ENCODE peak calls at places on chromosomes 6 and 20, in eight cellular contexts. C is A549, D is HepG2, A is HL-60, Q is GM12878, U is K562, B is SK-N-SH, E is HCT116. M is an unnamed sample.

GRCh38 chr20:63885264-63886053 is 9.5 kb upstream of the DNAJC5 start:
- DNase-seq in Q (no peak), D (no peak), B (no peak), U (no peak), E (no peak), A (no peak), C (no peak), M (no peak)

GRCh38 chr6:71288228-71289038 is at the start of gene OGFRL1:
- DNase-seq in A (peak; percentile 56), C (peak; percentile 57), E (no peak), Q (no peak), B (peak; percentile 96), D (peak; percentile 14), U (no peak), M (peak; percentile 72)

GRCh38 chr6:169666441-169666840 is 35.4 kb downstream of the WDR27 start:
- DNase-seq in C (no peak), B (no peak), U (no peak), A (no peak), E (no peak), Q (no peak), D (no peak), M (no peak)

GRCh38 chr6:84516151-84516550 is 248.2 kb downstream of the TBX18 start:
- DNase-seq in D (no peak), Q (no peak), A (no peak), U (no peak), B (no peak), C (no peak), E (no peak), M (no peak)

GRCh38 chr6:43669050-43669921 is 18.3 kb downstream of the MRPS18A start:
- DNase-seq in D (no peak), B (peak; percentile 46), A (no peak), Q (no peak), C (no peak), U (no peak), E (no peak), M (peak; percentile 27)

GRCh38 chr20:63027425-63028389 is 20.9 kb upstream of the BHLHE23 start:
- DNase-seq in A (peak; percentile 44), D (no peak), B (peak; percentile 76), Q (no peak), C (peak; percentile 58), E (no peak), U (no peak), M (peak; percentile 83)

GRCh38 chr6:71510057-71510713 is 221.6 kb downstream of the OGFRL1 start:
- DNase-seq in A (peak; percentile 2), E (peak; percentile 27), Q (no peak), U (no peak), C (peak; percentile 25), B (no peak), D (peak; percentile 9), M (peak; percentile 77)

GRCh38 chr6:157020398-157021266 is 243.5 kb downstream of the ARID1B start:
- DNase-seq in A (peak; percentile 64), C (peak; percentile 52), E (peak; percentile 22), U (peak; percentile 77), Q (no peak), B (peak; percentile 80), D (peak; percentile 51), M (peak; percentile 83)

GRCh38 chr20:62050166-62051120 is 15.2 kb downstream of the TAF4 start:
- DNase-seq in A (no peak), U (no peak), B (no peak), E (no peak), Q (no peak), D (no peak), C (no peak), M (no peak)

GRCh38 chr6:24743265-24743943 is 24.4 kb upstream of the C6orf62 start:
- DNase-seq in A (no peak), U (peak; percentile 55), E (peak; percentile 76), B (no peak), C (peak; percentile 82), D (no peak), Q (peak; percentile 81), M (no peak)

GRCh38 chr20:63700199-63701050 is 4.0 kb downstream of the TNFRSF6B start:
- DNase-seq in D (no peak), B (peak; percentile 38), U (peak; percentile 20), C (no peak), E (no peak), A (no peak), Q (no peak), M (no peak)

GRCh38 chr20:20567712-20568111 is 144.7 kb downstream of the RALGAPA2 start:
- DNase-seq in Q (no peak), D (no peak), C (no peak), U (no peak), E (no peak), A (no peak), B (no peak), M (no peak)

GRCh38 chr6:42619963-42620362 is 56.1 kb downstream of the UBR2 start:
- DNase-seq in C (no peak), B (no peak), Q (no peak), A (no peak), E (no peak), D (no peak), U (no peak), M (no peak)

GRCh38 chr20:572752-573151 is 29.2 kb upstream of the CSNK2A1 start:
- DNase-seq in Q (no peak), E (no peak), C (no peak), U (no peak), A (no peak), B (no peak), D (no peak), M (no peak)

GRCh38 chr20:24916412-24916811 is 32.7 kb upstream of the CST7 start:
- DNase-seq in E (no peak), U (no peak), Q (no peak), A (no peak), D (no peak), C (no peak), B (no peak), M (no peak)

GRCh38 chr6:2968600-2969135 is 2.7 kb downstream of the SERPINB6 start:
- DNase-seq in Q (no peak), B (no peak), D (no peak), A (no peak), E (no peak), U (no peak), C (no peak), M (no peak)

GRCh38 chr6:135102191-135102590 is 47.6 kb upstream of the HBS1L start:
- DNase-seq in A (no peak), D (no peak), Q (no peak), E (no peak), B (no peak), U (no peak), C (no peak), M (no peak)
- TF ChIP-seq REST in A (no peak), D (no peak), Q (no peak), E (no peak), B (no peak), U (no peak), C (no peak), M (no peak)

GRCh38 chr6:50143011-50143719 is 93.4 kb upstream of the DEFB112 start:
- DNase-seq in A (no peak), C (no peak), Q (no peak), B (no peak), E (no peak), D (no peak), U (no peak), M (no peak)

GRCh38 chr6:50141100-50141499 is 91.4 kb upstream of the DEFB112 start:
- DNase-seq in B (no peak), U (no peak), Q (no peak), C (no peak), D (no peak), A (no peak), E (no peak), M (no peak)

GRCh38 chr6:50147371-50147770 is 97.6 kb upstream of the DEFB112 start:
- DNase-seq in E (no peak), A (no peak), D (no peak), B (no peak), U (no peak), Q (no peak), C (no peak), M (no peak)

GRCh38 chr6:50145125-50145524 is 95.4 kb upstream of the DEFB112 start:
- DNase-seq in A (no peak), Q (no peak), B (peak; percentile 12), E (no peak), D (peak; percentile 11), U (peak; percentile 7), C (peak; percentile 2), M (peak; percentile 31)
- TF ChIP-seq REST in A (no peak), Q (no peak), B (no peak), E (no peak), D (no peak), U (no peak), C (no peak), M (no peak)

DNA sequence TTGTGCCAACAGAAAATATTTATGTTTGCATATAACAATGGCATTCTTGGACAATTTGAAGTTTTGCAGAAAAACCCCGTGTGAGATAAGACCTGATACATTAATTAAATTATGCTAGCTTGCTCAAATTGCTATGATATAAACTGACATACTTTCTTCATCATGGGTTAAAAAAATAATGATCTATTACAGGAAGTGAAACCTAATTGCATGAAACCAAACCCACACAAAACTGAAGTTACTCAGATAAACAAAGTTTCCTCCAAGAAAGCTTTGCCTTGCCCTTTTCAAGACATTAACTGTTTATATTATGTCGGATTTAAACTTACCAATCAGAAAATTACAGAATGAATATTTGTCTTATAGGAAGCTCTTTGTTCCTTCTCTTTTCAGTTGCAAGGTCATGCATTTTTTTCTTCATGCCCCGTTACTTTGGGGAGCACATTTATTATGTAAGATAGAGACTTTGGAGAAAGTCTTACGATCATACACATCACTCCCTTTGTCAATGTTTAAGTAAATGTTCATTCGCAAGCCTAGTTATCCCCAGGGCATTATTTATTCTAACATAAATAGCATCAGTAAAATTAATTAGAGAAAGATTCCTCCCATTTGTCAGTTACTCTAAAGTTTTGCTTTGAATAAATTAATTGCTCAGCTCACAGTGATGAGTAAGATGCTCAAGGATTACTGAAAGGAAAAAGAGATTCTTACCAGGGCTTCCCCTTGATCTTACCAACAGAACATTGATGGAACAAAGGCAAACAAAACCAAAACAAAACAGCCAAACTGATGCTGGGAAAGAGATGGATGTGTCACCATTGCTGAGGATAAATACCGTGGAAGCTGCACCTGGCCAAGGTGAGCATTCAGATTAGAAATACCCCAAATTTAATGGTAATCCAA is 14.7 kb upstream of the TMEM244 start:
- DNase-seq in D (no peak), U (no peak), Q (peak; percentile 40), C (no peak), A (no peak), B (no peak), E (no peak), M (no peak)
- TF ChIP-seq REST in D (no peak), U (no peak), Q (no peak), C (no peak), A (no peak), B (no peak), E (no peak), M (no peak)

GRCh38 chr6:26056583-26057350 is 30.5 kb upstream of the HFE start:
- DNase-seq in U (peak; percentile 78), B (peak; percentile 52), C (peak; percentile 55), D (peak; percentile 56), Q (no peak), E (no peak), A (peak; percentile 37), M (peak; percentile 44)

GRCh38 chr6:26054659-26054936 is 32.6 kb upstream of the HFE start:
- DNase-seq in B (no peak), U (no peak), D (no peak), E (no peak), C (no peak), Q (no peak), A (no peak), M (no peak)

GRCh38 chr6:26054937-26055669 is 32.1 kb upstream of the HFE start:
- DNase-seq in E (peak; percentile 98), D (peak; percentile 97), Q (peak; percentile 88), U (peak; percentile 89), B (peak; percentile 57), A (peak; percentile 97), C (peak; percentile 70), M (peak; percentile 95)

GRCh38 chr6:26053929-26054658 is 33.1 kb upstream of the HFE start:
- DNase-seq in C (no peak), D (no peak), E (no peak), A (no peak), B (no peak), U (no peak), Q (no peak), M (no peak)

GRCh38 chr6:26055670-26056582 is 31.3 kb upstream of the HFE start:
- DNase-seq in C (peak; percentile 87), B (peak; percentile 79), E (peak; percentile 84), A (peak; percentile 91), D (peak; percentile 92), U (peak; percentile 97), Q (peak; percentile 90), M (peak; percentile 86)
- TF ChIP-seq REST in C (peak; percentile 43), B (peak; percentile 62), E (no peak), A (peak; percentile 12), D (no peak), U (peak; percentile 46), Q (peak; percentile 35), M (no peak)